ENCODE peak calls at places on chromosomes 2 and 18, in four cellular contexts. Z is GM12878, E is K562, S is HepG2. R is an unnamed sample.

GRCh38 chr2:140643761-140644187 is 1487.0 kb downstream of the LRP1B start:
- DNase-seq in Z (no peak), E (no peak), S (no peak), R (no peak)

GRCh38 chr18:26656401-26656943 is 108.1 kb upstream of the KCTD1 start:
- DNase-seq in Z (no peak), E (no peak), S (no peak), R (peak; percentile 35)

GRCh38 chr2:14516844-14517243 is 115.7 kb upstream of the LRATD1 start:
- DNase-seq in Z (no peak), E (no peak), S (no peak), R (no peak)

GRCh38 chr2:187580462-187581124 is 26.4 kb upstream of the TFPI start:
- DNase-seq in Z (no peak), E (peak; percentile 80), S (peak; percentile 76), R (no peak)

GRCh38 chr2:201466050-201466660 is 14.6 kb downstream of the STRADB start:
- DNase-seq in Z (no peak), E (no peak), S (no peak), R (no peak)

GRCh38 chr2:85076618-85077274 is 56.4 kb upstream of the TCF7L1 start:
- DNase-seq in Z (no peak), E (no peak), S (no peak), R (no peak)

GRCh38 chr2:233442028-233442310 is 87.7 kb downstream of the DGKD start:
- DNase-seq in Z (no peak), E (no peak), S (no peak), R (no peak)

GRCh38 chr2:127612111-127612822 is 33.7 kb upstream of the GPR17 start:
- DNase-seq in Z (no peak), E (no peak), S (no peak), R (no peak)

GRCh38 chr18:54284535-54284934 is 15.2 kb downstream of the POLI start:
- DNase-seq in Z (no peak), E (no peak), S (no peak), R (no peak)

GRCh38 chr2:227377461-227378351 is 1.4 kb downstream of the TM4SF20 start:
- DNase-seq in Z (no peak), E (no peak), S (no peak), R (no peak)

GRCh38 chr2:219060821-219061791 is at the start of gene IHH:
- DNase-seq in Z (no peak), E (no peak), S (no peak), R (peak; percentile 54)
- TF ChIP-seq ESRRA in Z (no peak), E (no peak), S (no peak), R (no peak)

GRCh38 chr18:79479761-79480161 is 84.0 kb downstream of the NFATC1 start:
- DNase-seq in Z (no peak), E (no peak), S (no peak), R (no peak)

GRCh38 chr18:79481041-79481790 is 85.5 kb downstream of the NFATC1 start:
- DNase-seq in Z (no peak), E (no peak), S (no peak), R (no peak)

GRCh38 chr18:79478484-79479113 is 82.9 kb downstream of the NFATC1 start:
- DNase-seq in Z (no peak), E (no peak), S (no peak), R (peak; percentile 5)

GRCh38 chr18:79479114-79479760 is 83.5 kb downstream of the NFATC1 start:
- DNase-seq in Z (no peak), E (no peak), S (no peak), R (no peak)

DNA sequence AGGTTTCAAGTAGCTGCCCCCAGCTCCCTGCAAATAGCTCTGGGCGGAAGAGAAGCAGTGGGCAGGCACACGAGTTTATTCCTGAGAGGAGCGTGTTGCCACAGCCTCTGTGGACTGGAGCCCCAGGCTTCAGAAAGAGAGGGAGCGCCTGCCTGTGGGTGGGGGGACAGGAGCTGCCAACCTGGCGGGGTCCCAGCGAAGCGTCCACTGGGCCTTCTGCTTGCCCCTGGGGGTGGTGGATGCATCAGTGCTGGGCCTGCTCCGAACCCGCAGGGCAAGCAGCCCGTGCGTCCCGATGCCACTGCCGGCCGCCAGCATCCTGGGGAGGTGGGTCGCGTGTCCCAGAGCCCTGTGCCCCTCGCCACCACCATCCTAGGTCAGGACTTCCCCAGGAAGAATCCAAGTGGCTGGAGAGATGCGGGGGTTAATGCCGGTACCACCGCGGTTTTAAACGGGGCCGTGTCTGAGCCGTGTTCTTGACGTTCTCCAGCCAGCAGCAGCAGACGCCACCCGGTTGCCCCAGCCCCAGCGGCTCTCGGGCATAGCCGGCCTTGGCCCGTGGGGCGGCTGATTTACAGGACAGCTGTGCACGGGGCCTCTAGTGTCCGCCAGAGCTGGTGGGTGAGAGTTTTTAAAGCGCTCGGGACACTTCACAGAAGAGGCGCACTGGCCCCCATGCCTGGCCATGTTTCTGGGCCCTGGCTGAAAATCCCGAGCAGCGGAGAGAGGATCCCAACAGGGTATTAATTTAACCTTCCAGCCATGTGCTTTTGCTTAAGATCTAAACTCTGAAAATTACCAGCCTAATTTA is 84.6 kb downstream of the NFATC1 start:
- DNase-seq in Z (no peak), E (no peak), S (no peak), R (no peak)
- TF ChIP-seq ETV6 in Z (no peak), E (no peak), S (no peak), R (no peak)

DNA sequence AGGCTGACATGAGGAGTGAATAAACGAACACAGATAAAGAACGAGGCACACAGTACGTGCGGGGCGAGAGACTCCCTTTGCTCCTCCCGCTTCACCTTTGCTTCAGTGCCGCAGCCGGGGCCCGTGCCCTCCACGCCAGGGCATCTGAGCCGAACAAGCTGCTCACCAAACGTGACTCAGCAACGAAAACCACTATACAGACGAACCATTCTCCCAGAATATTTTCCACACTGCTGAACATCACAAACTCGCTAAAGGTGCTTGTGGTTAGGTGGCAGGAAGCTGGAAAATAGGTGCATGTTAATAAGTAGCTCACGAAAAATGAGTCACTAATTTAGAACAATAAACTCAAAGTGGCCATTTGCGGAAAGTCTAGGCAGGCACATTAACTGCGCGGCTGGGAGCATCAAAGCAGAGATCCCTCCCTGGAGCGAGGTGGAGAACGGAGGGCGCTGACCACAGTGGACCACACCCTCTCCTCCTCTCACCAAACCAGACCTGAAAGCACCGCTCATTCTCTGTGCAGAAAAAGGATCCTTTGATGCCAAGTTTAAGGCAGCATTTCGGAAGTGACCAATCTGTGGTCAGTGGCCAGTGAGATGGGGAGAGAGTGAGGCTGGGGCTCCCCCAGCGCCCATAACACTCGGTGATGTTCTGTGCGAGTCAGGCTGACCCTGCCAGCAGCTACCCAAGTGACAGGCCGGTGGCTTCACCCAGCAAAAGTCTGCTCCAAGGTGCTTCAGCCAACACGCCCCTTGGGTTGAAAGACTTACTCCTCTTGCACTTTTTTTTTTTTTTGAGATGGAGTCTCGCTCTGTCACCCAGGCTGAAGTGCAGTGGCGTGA is 153.2 kb downstream of the HDAC4 start:
- DNase-seq in Z (no peak), E (no peak), S (peak; percentile 76), R (no peak)
- TF ChIP-seq ESRRA in Z (no peak), E (no peak), S (no peak), R (no peak)

DNA sequence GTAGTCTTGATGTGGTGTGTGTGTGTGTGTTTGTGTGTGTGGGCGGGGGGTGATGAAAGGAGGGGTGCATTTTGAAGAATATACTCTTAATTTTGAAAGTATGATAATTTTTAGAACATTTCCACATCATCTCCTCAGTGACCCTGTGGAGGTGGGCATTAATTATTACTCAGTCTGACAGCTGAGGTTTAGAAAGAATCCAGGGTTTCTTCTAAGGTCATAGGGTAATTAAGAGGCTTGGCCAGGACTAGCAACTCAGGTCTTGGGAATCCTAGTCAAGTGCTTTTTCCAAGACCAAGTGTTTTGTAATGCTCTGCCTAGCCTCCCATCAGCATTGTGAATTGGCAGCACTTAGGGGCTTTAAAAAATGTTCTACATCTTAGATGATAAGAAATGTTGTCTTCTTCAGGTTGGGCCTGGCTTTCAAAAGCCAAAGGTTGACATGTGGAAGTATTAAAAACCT is 100.6 kb downstream of the SPTBN1 start:
- DNase-seq in Z (no peak), E (no peak), S (no peak), R (no peak)
- TF ChIP-seq ETV6 in Z (no peak), E (no peak), S (no peak), R (no peak)

GRCh38 chr2:240399419-240400318 is 35.8 kb upstream of the GPC1 start:
- DNase-seq in Z (no peak), E (no peak), S (no peak), R (no peak)
- TF ChIP-seq ESRRA in Z (no peak), E (no peak), S (no peak), R (no peak)

DNA sequence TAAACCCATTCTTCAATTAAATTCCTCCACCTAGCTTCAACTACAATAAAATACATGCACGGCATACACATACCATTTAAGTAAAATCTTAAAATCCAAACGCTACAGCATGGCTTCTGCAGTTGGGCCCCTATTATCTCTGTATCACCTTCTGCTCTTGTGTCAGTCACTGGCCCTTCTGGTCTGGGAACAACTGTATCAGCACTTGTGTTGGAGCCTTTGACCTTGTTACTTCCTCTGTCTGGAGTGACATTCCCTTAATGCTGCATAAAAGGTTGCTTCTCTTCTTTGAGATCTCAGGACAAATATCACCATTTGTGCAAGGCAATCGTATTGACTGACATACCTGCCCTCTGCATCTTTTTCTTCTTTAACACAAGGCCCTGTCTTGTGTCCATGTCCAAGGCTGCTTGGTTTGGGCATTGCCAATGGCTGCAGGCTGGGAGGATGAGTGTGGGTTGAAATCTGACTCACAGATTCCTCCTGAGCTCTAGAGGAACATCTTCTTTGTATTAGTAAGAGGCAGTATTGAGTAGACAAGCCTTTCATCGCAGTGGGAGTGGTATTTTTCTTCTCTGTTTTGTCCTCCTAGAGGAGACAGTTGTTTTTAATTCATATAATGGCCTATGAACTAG is 267.8 kb upstream of the TRIB2 start:
- DNase-seq in Z (no peak), E (peak; percentile 83), S (no peak), R (no peak)
- TF ChIP-seq ETV6 in Z (no peak), E (no peak), S (no peak), R (no peak)

GRCh38 chr18:8803063-8803795 is 97.9 kb downstream of the MTCL1 start:
- DNase-seq in Z (no peak), E (no peak), S (no peak), R (no peak)
- TF ChIP-seq ESRRA in Z (no peak), E (no peak), S (no peak), R (no peak)

DNA sequence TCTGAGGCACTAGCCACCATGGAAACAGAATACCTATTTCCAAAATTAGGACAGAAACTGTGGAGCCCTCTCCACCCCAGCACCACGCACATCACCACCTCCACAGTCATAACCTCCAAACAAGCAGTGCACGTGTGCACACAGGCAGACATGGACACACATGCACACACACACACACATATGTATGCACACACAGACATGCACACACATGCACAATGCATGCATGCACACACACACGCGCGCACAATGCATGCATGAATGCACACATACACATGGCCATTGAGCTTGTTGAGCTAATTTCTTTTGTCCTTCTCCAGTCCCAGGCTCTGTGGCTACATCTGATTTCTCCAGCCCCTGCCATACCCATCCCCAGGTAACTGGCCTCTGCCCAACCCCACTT is 161.6 kb upstream of the EPB41L3 start:
- DNase-seq in Z (no peak), E (no peak), S (no peak), R (no peak)
- TF ChIP-seq ETV6 in Z (no peak), E (no peak), S (no peak), R (no peak)

DNA sequence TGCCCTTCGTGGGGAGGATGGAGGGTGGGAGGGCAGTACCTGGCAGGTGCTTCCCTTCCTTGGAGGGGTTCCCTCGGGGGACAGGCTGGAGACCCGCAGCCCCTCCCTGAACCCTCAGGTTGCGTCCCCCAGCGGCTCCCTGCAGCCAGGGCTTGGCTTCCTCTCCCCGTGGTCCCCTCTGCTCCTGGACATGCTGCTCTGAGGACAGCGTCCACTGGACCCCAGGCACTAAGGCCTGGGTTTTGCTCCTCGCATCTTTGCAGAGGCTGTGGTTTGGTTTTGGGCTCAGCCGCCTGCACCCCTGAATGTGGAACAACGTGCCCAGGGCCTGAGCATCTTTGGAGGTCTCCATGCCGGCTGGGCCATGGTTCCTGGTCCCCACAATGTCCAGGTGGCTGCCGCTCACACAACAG is 133.5 kb downstream of the PTGR3 start:
- DNase-seq in Z (no peak), E (no peak), S (no peak), R (no peak)
- TF ChIP-seq ESRRA in Z (no peak), E (no peak), S (no peak), R (no peak)